ENCODE peak calls at places on chromosome 2, in six cellular contexts. One of them, this sample, is unnamed.

GRCh38 chr2:30272761-30273573 is 41.6 kb downstream of the LBH start:
- DNase-seq in HFF-Myc: peak; percentile 16
- DNase-seq in A549: peak; percentile 86
- DNase-seq in Peyer's patch: no peak
- DNase-seq in upper lobe of right lung: no peak
- DNase-seq in AG04449: no peak
- DNase-seq in this sample: no peak

GRCh38 chr2:115075800-115076199 is 633.4 kb downstream of the DPP10 start:
- DNase-seq in upper lobe of right lung: no peak
- DNase-seq in HFF-Myc: no peak
- DNase-seq in A549: no peak
- DNase-seq in Peyer's patch: no peak
- DNase-seq in AG04449: no peak
- DNase-seq in this sample: no peak

GRCh38 chr2:71748227-71748626 is 294.9 kb downstream of the DYSF start:
- DNase-seq in AG04449: no peak
- DNase-seq in upper lobe of right lung: no peak
- DNase-seq in Peyer's patch: no peak
- DNase-seq in HFF-Myc: no peak
- DNase-seq in A549: peak; percentile 41
- DNase-seq in this sample: no peak

GRCh38 chr2:164510895-164511294 is 110.4 kb downstream of the GRB14 start:
- DNase-seq in upper lobe of right lung: no peak
- DNase-seq in A549: no peak
- DNase-seq in HFF-Myc: no peak
- DNase-seq in AG04449: no peak
- DNase-seq in Peyer's patch: no peak
- DNase-seq in this sample: no peak

GRCh38 chr2:17800693-17801458 is 15.4 kb upstream of the MSGN1 start:
- DNase-seq in upper lobe of right lung: no peak
- DNase-seq in AG04449: no peak
- DNase-seq in Peyer's patch: no peak
- DNase-seq in HFF-Myc: no peak
- DNase-seq in A549: no peak
- DNase-seq in this sample: no peak

GRCh38 chr2:151976945-151977353 is 121.9 kb downstream of the CACNB4 start:
- DNase-seq in upper lobe of right lung: no peak
- DNase-seq in A549: no peak
- DNase-seq in AG04449: no peak
- DNase-seq in HFF-Myc: no peak
- DNase-seq in Peyer's patch: no peak
- DNase-seq in this sample: no peak

GRCh38 chr2:8475349-8476045 is 206.4 kb upstream of the ID2 start:
- DNase-seq in AG04449: no peak
- DNase-seq in Peyer's patch: no peak
- DNase-seq in upper lobe of right lung: no peak
- DNase-seq in HFF-Myc: no peak
- DNase-seq in A549: no peak
- DNase-seq in this sample: no peak

GRCh38 chr2:174681983-174682577 is 82.2 kb downstream of the CHRNA1 start:
- DNase-seq in Peyer's patch: peak; percentile 34
- DNase-seq in upper lobe of right lung: peak; percentile 76
- DNase-seq in HFF-Myc: no peak
- DNase-seq in A549: peak; percentile 25
- DNase-seq in AG04449: no peak
- DNase-seq in this sample: no peak

GRCh38 chr2:113056501-113056900 is 2.5 kb upstream of the IL36RN start:
- DNase-seq in HFF-Myc: no peak
- DNase-seq in Peyer's patch: no peak
- DNase-seq in AG04449: no peak
- DNase-seq in upper lobe of right lung: no peak
- DNase-seq in A549: no peak
- DNase-seq in this sample: no peak

GRCh38 chr2:216880509-216881184 is 20.8 kb upstream of the TNP1 start:
- DNase-seq in A549: no peak
- DNase-seq in HFF-Myc: no peak
- DNase-seq in Peyer's patch: no peak
- DNase-seq in upper lobe of right lung: no peak
- DNase-seq in AG04449: no peak
- DNase-seq in this sample: no peak

GRCh38 chr2:21191535-21191934 is 67.8 kb downstream of the TDRD15 start:
- DNase-seq in Peyer's patch: no peak
- DNase-seq in upper lobe of right lung: no peak
- DNase-seq in AG04449: no peak
- DNase-seq in HFF-Myc: no peak
- DNase-seq in A549: no peak
- DNase-seq in this sample: no peak

GRCh38 chr2:96962567-96963203 is 23.7 kb downstream of the FAM178B start:
- DNase-seq in HFF-Myc: no peak
- DNase-seq in AG04449: no peak
- DNase-seq in upper lobe of right lung: no peak
- DNase-seq in Peyer's patch: peak; percentile 72
- DNase-seq in A549: no peak
- DNase-seq in this sample: no peak

GRCh38 chr2:143347303-143347702 is 218.1 kb downstream of the ARHGAP15 start:
- DNase-seq in upper lobe of right lung: no peak
- DNase-seq in AG04449: no peak
- DNase-seq in A549: no peak
- DNase-seq in HFF-Myc: no peak
- DNase-seq in Peyer's patch: no peak
- DNase-seq in this sample: no peak

GRCh38 chr2:60249879-60250278 is 303.6 kb downstream of the BCL11A start:
- DNase-seq in AG04449: no peak
- DNase-seq in upper lobe of right lung: no peak
- DNase-seq in A549: no peak
- DNase-seq in Peyer's patch: no peak
- DNase-seq in HFF-Myc: no peak
- DNase-seq in this sample: no peak

GRCh38 chr2:209525834-209526281 is 102.0 kb downstream of the MAP2 start:
- DNase-seq in Peyer's patch: no peak
- DNase-seq in AG04449: peak; percentile 82
- DNase-seq in upper lobe of right lung: no peak
- DNase-seq in HFF-Myc: peak; percentile 46
- DNase-seq in A549: no peak
- DNase-seq in this sample: peak; percentile 49

GRCh38 chr2:237227190-237227988 is 141.7 kb downstream of the COPS8 start:
- DNase-seq in AG04449: no peak
- DNase-seq in HFF-Myc: no peak
- DNase-seq in Peyer's patch: no peak
- DNase-seq in A549: peak; percentile 67
- DNase-seq in upper lobe of right lung: no peak
- DNase-seq in this sample: peak; percentile 97

GRCh38 chr2:135490381-135490780 is 40.6 kb downstream of the ZRANB3 start:
- DNase-seq in HFF-Myc: no peak
- DNase-seq in AG04449: peak; percentile 47
- DNase-seq in A549: no peak
- DNase-seq in Peyer's patch: no peak
- DNase-seq in upper lobe of right lung: no peak
- DNase-seq in this sample: no peak

GRCh38 chr2:201698588-201699226 is at the start of gene MPP4:
- DNase-seq in A549: no peak
- DNase-seq in AG04449: no peak
- DNase-seq in Peyer's patch: no peak
- DNase-seq in upper lobe of right lung: no peak
- DNase-seq in HFF-Myc: peak; percentile 65
- DNase-seq in this sample: no peak

GRCh38 chr2:100248044-100248330 is 74.3 kb downstream of the LONRF2 start:
- DNase-seq in HFF-Myc: no peak
- DNase-seq in Peyer's patch: peak; percentile 38
- DNase-seq in A549: no peak
- DNase-seq in upper lobe of right lung: no peak
- DNase-seq in AG04449: no peak
- DNase-seq in this sample: no peak

GRCh38 chr2:190266314-190266713 is 53.3 kb downstream of the HIBCH start:
- DNase-seq in upper lobe of right lung: no peak
- DNase-seq in HFF-Myc: no peak
- DNase-seq in Peyer's patch: no peak
- DNase-seq in AG04449: no peak
- DNase-seq in A549: no peak
- DNase-seq in this sample: no peak

GRCh38 chr2:187549193-187549592 is 5.0 kb downstream of the TFPI start:
- DNase-seq in Peyer's patch: no peak
- DNase-seq in A549: no peak
- DNase-seq in HFF-Myc: no peak
- DNase-seq in AG04449: no peak
- DNase-seq in upper lobe of right lung: no peak
- DNase-seq in this sample: no peak

GRCh38 chr2:18171191-18172139 is 293.0 kb downstream of the KCNS3 start:
- DNase-seq in AG04449: no peak
- DNase-seq in upper lobe of right lung: peak; percentile 64
- DNase-seq in A549: no peak
- DNase-seq in Peyer's patch: no peak
- DNase-seq in HFF-Myc: peak; percentile 17
- DNase-seq in this sample: no peak

GRCh38 chr2:124973396-124973795 is 948.3 kb downstream of the CNTNAP5 start:
- DNase-seq in AG04449: no peak
- DNase-seq in upper lobe of right lung: no peak
- DNase-seq in Peyer's patch: no peak
- DNase-seq in HFF-Myc: no peak
- DNase-seq in A549: no peak
- DNase-seq in this sample: peak; percentile 26

GRCh38 chr2:246489-247145 is 17.2 kb downstream of the SH3YL1 start:
- DNase-seq in AG04449: peak; percentile 45
- DNase-seq in A549: peak; percentile 71
- DNase-seq in Peyer's patch: no peak
- DNase-seq in upper lobe of right lung: no peak
- DNase-seq in HFF-Myc: peak; percentile 42
- DNase-seq in this sample: peak; percentile 4

GRCh38 chr2:215950009-215950408 is 63.3 kb downstream of the MREG start:
- DNase-seq in upper lobe of right lung: no peak
- DNase-seq in AG04449: no peak
- DNase-seq in HFF-Myc: peak; percentile 40
- DNase-seq in A549: peak; percentile 54
- DNase-seq in Peyer's patch: no peak
- DNase-seq in this sample: peak; percentile 23

GRCh38 chr2:8803658-8804379 is 33.6 kb downstream of the KIDINS220 start:
- DNase-seq in HFF-Myc: peak; percentile 72
- DNase-seq in A549: peak; percentile 93
- DNase-seq in AG04449: peak; percentile 70
- DNase-seq in upper lobe of right lung: no peak
- DNase-seq in Peyer's patch: no peak
- DNase-seq in this sample: peak; percentile 83

GRCh38 chr2:207813221-207813916 is 43.7 kb upstream of the FZD5 start:
- DNase-seq in Peyer's patch: no peak
- DNase-seq in A549: no peak
- DNase-seq in HFF-Myc: no peak
- DNase-seq in AG04449: no peak
- DNase-seq in upper lobe of right lung: no peak
- DNase-seq in this sample: no peak

GRCh38 chr2:69937968-69938367 is 23.1 kb downstream of the MXD1 start:
- DNase-seq in HFF-Myc: no peak
- DNase-seq in upper lobe of right lung: no peak
- DNase-seq in AG04449: no peak
- DNase-seq in Peyer's patch: no peak
- DNase-seq in A549: no peak
- DNase-seq in this sample: no peak

GRCh38 chr2:237486819-237487448 is at the start of gene MLPH:
- DNase-seq in AG04449: no peak
- DNase-seq in A549: peak; percentile 78
- DNase-seq in HFF-Myc: no peak
- DNase-seq in Peyer's patch: no peak
- DNase-seq in upper lobe of right lung: peak; percentile 91
- DNase-seq in this sample: no peak

GRCh38 chr2:144515694-144516416 is 4.1 kb downstream of the ZEB2 start:
- DNase-seq in HFF-Myc: no peak
- DNase-seq in upper lobe of right lung: peak; percentile 77
- DNase-seq in A549: peak; percentile 29
- DNase-seq in AG04449: no peak
- DNase-seq in Peyer's patch: peak; percentile 28
- DNase-seq in this sample: no peak
- H3K4me3 ChIP-seq in HFF-Myc: peak overlapping the region; percentile 65
- H3K4me3 ChIP-seq in upper lobe of right lung: peak overlapping the region; percentile 63
- H3K4me3 ChIP-seq in A549: peak overlapping the region; percentile 92
- H3K4me3 ChIP-seq in AG04449: peak overlapping the region; percentile 81
- H3K4me3 ChIP-seq in Peyer's patch: peak overlapping the region; percentile 58
- H3K4me3 ChIP-seq in this sample: peak overlapping the region; percentile 73

GRCh38 chr2:62704654-62705006 is 883 bp upstream of the EHBP1 start:
- DNase-seq in Peyer's patch: no peak
- DNase-seq in A549: no peak
- DNase-seq in AG04449: no peak
- DNase-seq in HFF-Myc: no peak
- DNase-seq in upper lobe of right lung: no peak
- DNase-seq in this sample: no peak
- TF ChIP-seq CTCF in Peyer's patch: no peak
- TF ChIP-seq CTCF in A549: no peak
- TF ChIP-seq CTCF in AG04449: no peak
- TF ChIP-seq CTCF in HFF-Myc: no peak
- TF ChIP-seq CTCF in upper lobe of right lung: no peak
- TF ChIP-seq CTCF in this sample: no peak

DNA sequence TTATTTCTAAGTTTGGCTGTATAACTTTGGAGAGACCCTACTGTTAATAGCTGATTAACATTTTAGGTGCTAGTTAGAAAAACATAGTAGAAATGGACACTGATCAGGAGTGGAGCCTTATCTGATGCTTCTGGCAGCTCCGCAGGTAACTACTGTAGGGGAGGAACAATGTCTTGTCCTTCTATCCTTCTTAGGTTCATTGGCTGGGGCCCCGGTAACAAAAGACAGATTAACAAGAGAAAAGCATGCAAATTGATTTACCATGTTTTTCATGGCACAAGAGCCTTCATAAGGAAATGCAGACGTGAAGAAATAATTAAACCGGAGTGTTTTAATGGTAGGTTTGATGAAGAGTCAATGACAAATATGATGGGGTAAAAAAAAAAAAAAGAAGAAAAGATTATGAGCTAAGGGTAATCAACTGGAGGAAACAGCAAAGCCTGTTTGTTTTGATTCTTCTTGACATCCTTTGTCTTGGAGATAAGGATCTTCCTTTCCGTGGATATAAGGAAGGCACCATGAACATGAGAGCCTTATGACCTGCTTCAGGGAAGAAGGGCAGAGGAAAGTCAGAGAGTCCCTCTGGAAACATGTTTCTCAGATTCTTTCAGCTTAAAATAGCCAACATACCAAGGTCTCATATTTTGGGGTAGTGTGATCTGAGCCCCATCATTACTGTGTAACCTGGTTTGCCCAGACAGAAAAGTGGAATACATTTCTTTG is 62.4 kb upstream of the GCFC2 start:
- DNase-seq in Peyer's patch: no peak
- DNase-seq in upper lobe of right lung: no peak
- DNase-seq in HFF-Myc: no peak
- DNase-seq in AG04449: no peak
- DNase-seq in A549: no peak
- DNase-seq in this sample: no peak
- H3K4me3 ChIP-seq in Peyer's patch: no peak overlapping the region
- H3K4me3 ChIP-seq in upper lobe of right lung: no peak overlapping the region
- H3K4me3 ChIP-seq in HFF-Myc: no peak overlapping the region
- H3K4me3 ChIP-seq in AG04449: no peak overlapping the region
- H3K4me3 ChIP-seq in A549: no peak overlapping the region
- H3K4me3 ChIP-seq in this sample: no peak overlapping the region

DNA sequence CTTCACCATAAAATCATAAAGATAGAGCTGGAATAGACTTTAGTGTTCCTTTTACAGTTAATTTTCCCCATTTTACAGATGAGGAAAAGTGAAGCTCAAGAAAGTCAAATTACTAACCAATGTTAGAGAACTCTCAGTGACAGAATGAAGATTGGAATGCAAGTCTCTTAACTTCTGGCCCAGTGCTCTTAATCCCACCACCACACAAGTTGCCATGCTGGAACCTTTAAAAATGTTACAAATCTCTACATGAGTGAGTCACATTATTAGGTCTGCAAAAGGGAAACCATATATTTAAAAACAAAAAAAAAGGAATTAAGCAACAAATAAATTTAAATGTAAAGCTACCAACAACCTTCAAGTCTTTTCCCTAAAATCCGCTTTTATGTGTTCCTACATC is 3.5 kb downstream of the NCKAP1 start:
- DNase-seq in upper lobe of right lung: no peak
- DNase-seq in AG04449: no peak
- DNase-seq in HFF-Myc: no peak
- DNase-seq in Peyer's patch: no peak
- DNase-seq in A549: no peak
- DNase-seq in this sample: no peak
- TF ChIP-seq CTCF in upper lobe of right lung: no peak
- TF ChIP-seq CTCF in AG04449: no peak
- TF ChIP-seq CTCF in HFF-Myc: no peak
- TF ChIP-seq CTCF in Peyer's patch: no peak
- TF ChIP-seq CTCF in A549: no peak
- TF ChIP-seq CTCF in this sample: no peak

This sample was measured in kidney epithelial cell.